ENCODE peak calls at places on chromosomes 13 and 19, in nine cellular contexts. Z is WTC11, Y is NB4, N is A549, U is HCT116, G is endothelial cell of umbilical vein, O is H1, D is K562, A is HepG2. X is an unnamed sample.

GRCh38 chr19:57818378-57818777 is 3.7 kb upstream of the ZNF552 start:
- DNase-seq in A (peak), O (no peak), U (no peak), Z (no peak), D (no peak), G (no peak), N (no peak), Y (no peak), X (no peak)

GRCh38 chr13:90545070-90545840 is 802.2 kb upstream of the MIR17HG start:
- DNase-seq in N (no peak), O (no peak), G (no peak), U (no peak), Z (no peak), A (no peak), Y (peak), D (no peak), X (no peak)

GRCh38 chr13:25744176-25744575 is 307.6 kb downstream of the SHISA2 start:
- DNase-seq in Y (no peak), O (no peak), G (no peak), A (no peak), N (no peak), Z (no peak), D (no peak), U (no peak), X (peak)

GRCh38 chr19:17448190-17448967 is at the start of gene TMEM221:
- DNase-seq in Y (peak), D (peak), N (peak), A (no peak), O (no peak), G (no peak), Z (peak), U (no peak), X (peak)

GRCh38 chr13:42548731-42549554 is 25.0 kb upstream of the TNFSF11 start:
- DNase-seq in D (no peak), O (no peak), A (no peak), Z (no peak), U (no peak), N (no peak), G (peak), Y (peak), X (no peak)

GRCh38 chr19:29265436-29265835 is 52.5 kb upstream of the UQCRFS1 start:
- DNase-seq in U (no peak), N (no peak), D (no peak), A (no peak), Z (no peak), G (no peak), O (no peak), Y (no peak), X (no peak)

GRCh38 chr13:71644579-71644978 is 222.4 kb downstream of the DACH1 start:
- DNase-seq in N (no peak), U (no peak), Z (no peak), O (no peak), Y (no peak), A (no peak), G (no peak), D (no peak), X (no peak)

GRCh38 chr19:34825212-34825611 is 52.2 kb upstream of the ZNF599 start:
- DNase-seq in A (no peak), N (no peak), U (no peak), Y (no peak), O (no peak), Z (no peak), D (no peak), G (no peak), X (no peak)

GRCh38 chr13:21435710-21436151 is 23.4 kb downstream of the ZDHHC20 start:
- DNase-seq in Z (no peak), Y (peak), A (peak), G (peak), D (peak), O (no peak), U (peak), N (peak), X (no peak)

GRCh38 chr13:37706041-37706440 is 107.5 kb upstream of the POSTN start:
- DNase-seq in O (no peak), Z (no peak), Y (no peak), N (no peak), G (no peak), A (no peak), U (no peak), D (no peak), X (no peak)

GRCh38 chr13:89514534-89515312 is 1832.8 kb upstream of the MIR17HG start:
- DNase-seq in G (peak), O (peak), N (peak), Y (no peak), U (no peak), Z (peak), D (no peak), A (peak), X (no peak)

GRCh38 chr19:47901370-47901769 is 15.3 kb upstream of the SULT2A1 start:
- DNase-seq in Y (no peak), U (no peak), Z (no peak), O (no peak), G (no peak), A (no peak), D (no peak), N (no peak), X (no peak)
- TF ChIP-seq MAX in Y (no peak), U (no peak), Z (no peak), O (no peak), G (no peak), A (no peak), D (no peak), N (no peak), X (no peak)

GRCh38 chr19:47284324-47284899 is 9.7 kb downstream of the INAFM1 start:
- DNase-seq in N (peak), U (no peak), A (peak), G (peak), O (no peak), Y (peak), D (peak), Z (no peak), X (peak)
- TF ChIP-seq MAX in N (no peak), U (no peak), A (no peak), G (no peak), O (no peak), Y (no peak), D (no peak), Z (no peak), X (no peak)

GRCh38 chr19:8083141-8083540 is 30.6 kb downstream of the CCL25 start:
- DNase-seq in D (no peak), Z (no peak), U (no peak), G (no peak), N (no peak), Y (no peak), A (no peak), O (no peak), X (no peak)

GRCh38 chr19:8087876-8088275 is 35.3 kb downstream of the CCL25 start:
- DNase-seq in D (no peak), Z (no peak), Y (no peak), G (no peak), N (no peak), U (no peak), O (no peak), A (no peak), X (no peak)

GRCh38 chr19:8086849-8087248 is 34.3 kb downstream of the CCL25 start:
- DNase-seq in G (no peak), D (no peak), Z (no peak), Y (no peak), A (no peak), N (no peak), O (no peak), U (no peak), X (no peak)

GRCh38 chr19:8084152-8084551 is 31.6 kb downstream of the CCL25 start:
- DNase-seq in Z (no peak), Y (no peak), N (no peak), D (no peak), U (no peak), O (no peak), G (no peak), A (no peak), X (no peak)

DNA sequence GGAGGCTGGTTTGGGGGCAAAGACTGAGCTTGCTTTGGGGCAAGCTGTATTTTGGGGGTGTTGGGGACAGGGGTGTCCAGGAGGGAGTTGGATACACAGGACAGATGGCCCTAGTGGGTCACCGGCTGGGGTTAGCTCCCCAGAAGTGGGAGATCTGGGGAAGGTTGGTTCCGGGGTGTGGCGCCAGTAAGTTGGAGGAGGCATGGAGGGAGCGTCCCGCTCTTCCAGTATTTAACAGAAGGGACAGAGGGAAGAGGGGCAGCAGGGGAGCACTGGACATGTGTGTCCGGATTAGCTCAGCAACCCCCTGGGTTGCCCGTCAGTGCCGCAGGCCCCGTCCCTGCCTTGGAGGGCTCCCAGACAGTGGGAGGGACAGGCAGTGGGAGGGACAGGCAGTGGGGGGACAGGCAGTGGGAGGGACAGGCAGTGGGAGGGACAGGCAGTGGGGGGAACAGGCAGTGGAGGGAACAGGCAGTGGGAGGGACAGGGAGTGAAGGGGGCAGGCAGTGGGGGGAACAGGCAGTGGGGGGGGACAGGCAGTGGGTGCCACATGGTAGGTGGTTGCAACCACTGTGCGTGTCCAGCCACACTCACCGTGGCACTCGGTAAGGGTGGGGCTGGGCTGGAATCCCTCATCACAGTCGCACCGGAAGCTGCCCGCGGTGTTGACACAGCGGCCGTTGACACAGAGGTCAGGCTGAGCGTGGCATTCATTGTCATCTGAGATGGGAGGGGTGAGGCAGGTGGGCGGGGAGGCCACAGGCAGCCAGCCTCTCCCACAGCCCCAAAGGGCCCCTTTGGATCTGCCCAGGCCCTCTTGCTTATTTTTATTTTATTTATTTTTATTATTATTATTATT is 33.3 kb downstream of the CCL25 start:
- DNase-seq in O (no peak), D (peak), Y (peak), G (no peak), Z (no peak), A (peak), N (peak), U (no peak), X (no peak)
- TF ChIP-seq MAX in O (no peak), D (peak), Y (peak), G (no peak), Z (no peak), A (peak), N (no peak), U (no peak), X (no peak)

GRCh38 chr13:102928971-102929370 is 83.1 kb downstream of the ERCC5 start:
- DNase-seq in Y (no peak), N (no peak), D (no peak), A (no peak), O (no peak), G (no peak), U (no peak), Z (no peak), X (no peak)

GRCh38 chr13:102930566-102930965 is 84.7 kb downstream of the ERCC5 start:
- DNase-seq in O (no peak), U (no peak), Z (no peak), G (no peak), Y (no peak), N (no peak), D (no peak), A (no peak), X (no peak)

GRCh38 chr13:102935896-102936321 is 90.1 kb downstream of the ERCC5 start:
- DNase-seq in N (no peak), Z (no peak), Y (no peak), D (no peak), G (no peak), U (no peak), A (no peak), O (no peak), X (no peak)

DNA sequence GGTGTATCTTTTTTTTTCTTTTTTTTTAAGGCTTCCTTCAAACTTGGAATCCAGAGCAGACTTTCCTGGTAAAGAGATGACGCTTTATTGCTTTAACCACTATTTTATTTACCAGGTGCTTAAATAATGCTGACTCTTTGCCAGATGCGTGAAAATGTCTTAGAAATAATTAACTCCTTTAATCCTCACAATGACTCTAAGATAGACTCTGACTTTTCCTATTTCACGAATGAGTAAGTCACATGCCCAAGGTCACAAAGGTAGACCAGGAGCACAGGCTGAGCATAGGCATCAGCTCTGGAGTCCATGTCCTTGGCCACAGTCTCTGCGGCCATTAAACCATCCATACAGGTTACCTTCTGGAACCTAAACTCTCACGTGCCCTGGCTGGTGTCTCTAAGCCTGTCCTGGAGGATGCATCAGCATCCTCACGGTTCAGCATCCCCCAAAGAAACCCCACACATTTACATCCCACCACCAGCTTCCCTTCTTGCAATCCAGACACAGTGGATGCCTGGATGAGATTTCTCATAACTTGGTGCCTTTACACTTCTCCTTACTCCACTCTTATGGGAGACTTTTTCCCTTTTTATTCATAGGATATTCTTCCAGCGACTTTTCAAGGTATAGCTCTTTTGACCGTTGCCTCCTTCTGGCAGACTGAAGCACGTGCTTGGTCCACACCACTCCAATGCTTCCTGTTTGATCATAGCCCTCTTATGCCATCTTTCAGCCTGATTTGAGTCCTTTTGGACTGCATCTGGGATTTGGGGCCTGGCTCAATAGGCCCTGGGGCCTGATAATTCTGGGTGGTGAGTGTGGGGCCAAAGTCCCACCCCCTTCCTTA is 87.5 kb downstream of the ERCC5 start:
- DNase-seq in Z (no peak), O (no peak), A (no peak), U (no peak), Y (no peak), N (no peak), D (no peak), G (no peak), X (no peak)
- TF ChIP-seq MAX in Z (no peak), O (no peak), A (no peak), U (no peak), Y (no peak), N (no peak), D (no peak), G (no peak), X (no peak)

GRCh38 chr19:4911314-4911713 is 2.0 kb downstream of the UHRF1 start:
- DNase-seq in G (no peak), D (no peak), Z (no peak), O (no peak), Y (no peak), U (no peak), N (no peak), A (no peak), X (no peak)
- TF ChIP-seq MAX in G (no peak), D (no peak), Z (no peak), O (no peak), Y (no peak), U (no peak), N (no peak), A (no peak), X (no peak)

GRCh38 chr19:2957160-2957559 is 12.4 kb upstream of the ZNF77 start:
- DNase-seq in O (no peak), G (no peak), A (no peak), Z (no peak), D (no peak), N (no peak), Y (no peak), U (no peak), X (no peak)

GRCh38 chr19:2950286-2951124 is 5.7 kb upstream of the ZNF77 start:
- DNase-seq in N (peak), Z (peak), A (peak), U (peak), Y (peak), D (peak), O (peak), G (peak), X (peak)

GRCh38 chr19:2949939-2950285 is 5.1 kb upstream of the ZNF77 start:
- DNase-seq in U (no peak), Y (peak), D (peak), O (no peak), Z (no peak), A (peak), N (peak), G (peak), X (peak)

GRCh38 chr19:2952953-2953481 is 8.2 kb upstream of the ZNF77 start:
- DNase-seq in Z (no peak), G (no peak), A (peak), U (no peak), O (no peak), N (no peak), D (no peak), Y (no peak), X (no peak)
- TF ChIP-seq MAX in Z (no peak), G (no peak), A (no peak), U (no peak), O (no peak), N (no peak), D (no peak), Y (no peak), X (no peak)

DNA sequence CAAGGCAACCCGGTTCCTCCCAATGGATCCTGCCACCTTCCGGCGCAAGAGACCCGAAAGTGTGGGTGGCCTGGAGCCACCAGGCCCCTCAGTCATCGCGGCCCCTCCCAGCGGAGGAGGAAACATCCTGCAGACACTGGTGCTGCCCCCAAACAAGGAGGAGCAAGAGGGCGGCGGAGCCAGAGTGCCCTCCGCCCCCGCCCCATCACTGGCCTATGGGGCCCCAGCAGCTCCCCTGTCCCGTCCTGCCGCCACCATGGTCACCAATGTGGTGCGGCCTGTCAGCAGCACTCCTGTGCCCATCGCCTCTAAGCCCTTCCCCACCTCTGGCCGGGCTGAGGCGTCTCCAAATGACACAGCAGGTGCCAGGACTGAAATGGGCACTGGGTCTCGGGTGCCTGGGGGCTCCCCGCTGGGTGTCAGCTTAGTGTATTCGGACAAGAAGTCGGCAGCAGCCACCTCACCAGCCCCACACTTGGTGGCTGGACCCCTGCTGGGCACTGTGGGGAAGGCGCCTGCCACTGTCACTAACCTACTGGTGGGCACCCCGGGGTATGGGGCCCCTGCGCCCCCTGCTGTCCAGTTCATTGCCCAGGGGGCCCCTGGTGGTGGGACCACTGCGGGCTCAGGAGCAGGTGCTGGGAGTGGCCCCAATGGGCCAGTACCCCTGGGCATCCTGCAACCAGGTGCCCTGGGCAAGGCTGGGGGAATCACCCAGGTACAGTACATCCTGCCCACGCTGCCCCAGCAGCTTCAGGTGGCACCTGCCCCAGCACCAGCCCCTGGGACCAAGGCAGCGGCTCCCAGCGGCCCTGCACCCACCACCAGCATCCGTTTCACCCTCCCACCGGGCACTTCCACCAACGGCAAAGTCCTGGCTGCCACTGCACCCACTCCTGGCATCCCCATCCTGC is 11.2 kb upstream of the PRR19 start:
- DNase-seq in A (peak), U (no peak), N (peak), D (peak), G (peak), Z (no peak), O (no peak), Y (peak), X (peak)
- TF ChIP-seq MAX in A (no peak), U (no peak), N (peak), D (no peak), G (no peak), Z (no peak), O (no peak), Y (no peak), X (no peak)

GRCh38 chr19:6767357-6768235 is at the start of gene SH2D3A:
- DNase-seq in Y (peak), U (peak), G (peak), D (peak), A (peak), Z (peak), O (peak), N (peak), X (peak)
- TF ChIP-seq MAX in Y (peak), U (peak), G (no peak), D (peak), A (no peak), Z (peak), O (peak), N (no peak), X (no peak)

X was measured in SK-N-SH.